ENCODE peak calls at places on chromosome 18, in nine cellular contexts. A, E, H, C, Y, T, D, J and G are unnamed samples.

GRCh38 chr18:22176622-22177495 is 7.5 kb downstream of the GATA6 start:
- DNase-seq in C (no peak), E (no peak), H (no peak), T (no peak), Y (peak), A (no peak), D (no peak), J (no peak), G (no peak)

GRCh38 chr18:59605633-59606192 is 91.5 kb downstream of the CCBE1 start:
- DNase-seq in T (no peak), A (no peak), E (no peak), H (no peak), Y (peak), D (no peak), J (peak), C (no peak), G (peak)

GRCh38 chr18:22179631-22180030 is 10.2 kb downstream of the GATA6 start:
- DNase-seq in J (no peak), Y (no peak), D (no peak), E (no peak), H (no peak), C (no peak), A (no peak), T (no peak), G (no peak)

GRCh38 chr18:74896390-74896991 is 298.8 kb downstream of the ZNF407 start:
- DNase-seq in H (peak), Y (peak), C (no peak), D (peak), J (no peak), T (no peak), A (peak), E (peak), G (peak)

GRCh38 chr18:50644807-50645206 is 84.9 kb downstream of the MAPK4 start:
- DNase-seq in J (no peak), A (no peak), D (no peak), T (no peak), Y (peak), H (no peak), E (no peak), C (no peak), G (no peak)

GRCh38 chr18:26526128-26526965 is 22.0 kb downstream of the KCTD1 start:
- DNase-seq in D (no peak), Y (no peak), J (peak), H (no peak), E (no peak), A (no peak), C (no peak), T (no peak), G (no peak)

GRCh38 chr18:6479699-6480098 is 65.0 kb upstream of the L3MBTL4 start:
- DNase-seq in J (no peak), E (no peak), D (no peak), Y (no peak), A (no peak), H (no peak), C (no peak), T (no peak), G (no peak)

GRCh38 chr18:70332694-70333093 is 43.8 kb downstream of the SOCS6 start:
- DNase-seq in Y (peak), C (no peak), T (no peak), D (no peak), H (no peak), J (peak), A (peak), E (no peak), G (peak)

GRCh38 chr18:48670751-48671560 is 132.1 kb downstream of the CTIF start:
- DNase-seq in Y (no peak), E (no peak), A (no peak), J (no peak), H (no peak), T (no peak), D (no peak), C (no peak), G (no peak)

GRCh38 chr18:13452448-13452811 is 233.9 kb downstream of the LDLRAD4 start:
- DNase-seq in D (no peak), E (no peak), H (no peak), A (peak), Y (peak), T (no peak), C (no peak), J (peak), G (peak)

GRCh38 chr18:33210575-33211189 is 229.8 kb downstream of the CCDC178 start:
- DNase-seq in H (no peak), D (no peak), C (no peak), Y (peak), J (peak), A (peak), E (no peak), T (no peak), G (peak)

GRCh38 chr18:42310956-42311355 is 355.9 kb downstream of the PIK3C3 start:
- DNase-seq in E (no peak), A (peak), Y (peak), C (no peak), T (no peak), J (peak), H (no peak), D (no peak), G (peak)

GRCh38 chr18:58042826-58043362 is 1.1 kb upstream of the NEDD4L start:
- DNase-seq in E (no peak), J (no peak), T (no peak), A (no peak), H (no peak), Y (no peak), D (no peak), C (no peak), G (no peak)

GRCh38 chr18:44917184-44917864 is 236.6 kb downstream of the SETBP1 start:
- DNase-seq in E (no peak), C (no peak), Y (no peak), H (no peak), J (no peak), T (no peak), A (no peak), D (no peak), G (no peak)

GRCh38 chr18:57561728-57562423 is 24.6 kb downstream of the FECH start:
- DNase-seq in C (no peak), Y (peak), H (no peak), T (peak), E (no peak), A (peak), D (peak), J (peak), G (peak)

GRCh38 chr18:39198376-39198775 is 1632.8 kb upstream of the CELF4 start:
- DNase-seq in Y (peak), H (no peak), J (peak), T (no peak), D (no peak), A (peak), E (no peak), C (no peak), G (peak)

GRCh38 chr18:37403100-37403781 is 162.4 kb downstream of the CELF4 start:
- DNase-seq in D (no peak), A (peak), C (no peak), H (no peak), E (no peak), J (peak), Y (peak), T (no peak), G (peak)

GRCh38 chr18:55416791-55417190 is 171.2 kb downstream of the TCF4 start:
- DNase-seq in J (peak), D (no peak), H (no peak), C (no peak), Y (no peak), T (no peak), A (no peak), E (no peak), G (no peak)

GRCh38 chr18:34158881-34159690 is 65.6 kb downstream of the NOL4 start:
- DNase-seq in T (peak), Y (peak), E (no peak), H (peak), J (peak), D (no peak), C (no peak), A (peak), G (no peak)

GRCh38 chr18:54440292-54440691 is 82.6 kb downstream of the C18orf54 start:
- DNase-seq in E (no peak), D (no peak), Y (no peak), C (no peak), J (no peak), T (no peak), A (peak), H (no peak), G (peak)

GRCh38 chr18:10588975-10589374 is 63.1 kb downstream of the NAPG start:
- DNase-seq in A (peak), D (no peak), J (no peak), Y (no peak), C (no peak), E (no peak), H (no peak), T (no peak), G (no peak)

GRCh38 chr18:46388295-46388694 is 268.7 kb downstream of the LOXHD1 start:
- DNase-seq in C (no peak), D (no peak), H (no peak), J (no peak), Y (no peak), E (no peak), T (no peak), A (no peak), G (no peak)

GRCh38 chr18:261398-262073 is 6.3 kb downstream of the THOC1 start:
- DNase-seq in A (peak), H (no peak), J (peak), D (no peak), Y (peak), E (no peak), C (no peak), T (no peak), G (peak)

GRCh38 chr18:48902023-48902855 is 48.5 kb downstream of the SMAD7 start:
- DNase-seq in Y (peak), E (no peak), H (peak), A (peak), J (peak), T (no peak), D (no peak), C (no peak), G (peak)

GRCh38 chr18:55778731-55779460 is 190.9 kb upstream of the TCF4 start:
- DNase-seq in A (no peak), T (no peak), D (no peak), E (no peak), Y (peak), J (no peak), H (no peak), C (no peak), G (no peak)